ENCODE peak calls at places on chromosome 22, in nine cellular contexts. S, K, X, J, A, T, G, Z and V are unnamed samples.

GRCh38 chr22:32794449-32795213 is 6.9 kb upstream of the TIMP3 start:
- DNase-seq in S (no peak), K (no peak), X (no peak), J (no peak), A (no peak), T (peak; percentile 71), G (no peak), Z (no peak), V (no peak)

GRCh38 chr22:17672417-17672991 is 33.9 kb downstream of the BCL2L13 start:
- DNase-seq in S (no peak), K (no peak), X (no peak), J (no peak), A (no peak), T (no peak), G (no peak), Z (no peak), V (no peak)

GRCh38 chr22:27651486-27651885 is 150.1 kb downstream of the MN1 start:
- DNase-seq in S (no peak), K (no peak), X (peak; percentile 87), J (no peak), A (no peak), T (no peak), G (no peak), Z (no peak), V (no peak)

GRCh38 chr22:21043856-21044535 is 1.8 kb upstream of the LRRC74B start:
- DNase-seq in S (no peak), K (no peak), X (no peak), J (no peak), A (no peak), T (no peak), G (no peak), Z (no peak), V (no peak)

GRCh38 chr22:22961574-22961973 is 74.0 kb downstream of the IGLL5 start:
- DNase-seq in S (no peak), K (no peak), X (no peak), J (no peak), A (no peak), T (no peak), G (no peak), Z (no peak), V (no peak)

GRCh38 chr22:33380789-33381530 is 322.8 kb upstream of the SYN3 start:
- DNase-seq in S (peak; percentile 85), K (peak; percentile 80), X (no peak), J (no peak), A (no peak), T (no peak), G (no peak), Z (no peak), V (peak; percentile 44)

GRCh38 chr22:44892243-44892642 is 117.6 kb downstream of the PHF21B start:
- DNase-seq in S (no peak), K (no peak), X (no peak), J (no peak), A (no peak), T (no peak), G (no peak), Z (no peak), V (no peak)

GRCh38 chr22:43886231-43886630 is 5.6 kb downstream of the PNPLA5 start:
- DNase-seq in S (no peak), K (no peak), X (no peak), J (no peak), A (no peak), T (no peak), G (no peak), Z (no peak), V (no peak)

GRCh38 chr22:29315286-29316195 is at the start of gene RASL10A:
- DNase-seq in S (no peak), K (no peak), X (peak; percentile 52), J (no peak), A (no peak), T (no peak), G (no peak), Z (peak; percentile 38), V (no peak)
- H3K4me3 ChIP-seq in S (peak within 1 kb of the TSS; percentile 35), K (no peak within 1 kb of the TSS), X (peak within 1 kb of the TSS; percentile 8), J (peak within 1 kb of the TSS; percentile 57), A (no peak within 1 kb of the TSS), T (peak within 1 kb of the TSS; percentile 48), G (no peak within 1 kb of the TSS), Z (no peak within 1 kb of the TSS), V (no peak within 1 kb of the TSS)

GRCh38 chr22:25908755-25909154 is 166.8 kb downstream of the MYO18B start:
- DNase-seq in S (no peak), K (no peak), X (no peak), J (no peak), A (no peak), T (no peak), G (no peak), Z (no peak), V (no peak)
- H3K27ac ChIP-seq in S (no peak overlapping the region), K (no peak overlapping the region), X (no peak overlapping the region), J (no peak overlapping the region), A (no peak overlapping the region), T (no peak overlapping the region), G (no peak overlapping the region), Z (no peak overlapping the region), V (no peak overlapping the region)

GRCh38 chr22:48334971-48335370 is 1492.7 kb downstream of the BRD1 start:
- DNase-seq in S (no peak), K (no peak), X (no peak), J (no peak), A (no peak), T (no peak), G (no peak), Z (no peak), V (no peak)
- H3K4me3 ChIP-seq in S (no peak overlapping the region), K (no peak overlapping the region), X (no peak overlapping the region), J (no peak overlapping the region), A (no peak overlapping the region), T (no peak overlapping the region), G (no peak overlapping the region), Z (no peak overlapping the region), V (no peak overlapping the region)

GRCh38 chr22:40177738-40178416 is at the start of gene TNRC6B:
- DNase-seq in S (peak; percentile 98), K (peak; percentile 95), X (peak; percentile 84), J (peak; percentile 67), A (peak; percentile 63), T (peak; percentile 84), G (peak; percentile 67), Z (peak; percentile 85), V (peak; percentile 92)

GRCh38 chr22:40176921-40177737 is 596 bp upstream of the TNRC6B start:
- DNase-seq in S (peak; percentile 76), K (peak; percentile 64), X (no peak), J (no peak), A (peak; percentile 64), T (no peak), G (peak; percentile 65), Z (peak; percentile 60), V (no peak)

GRCh38 chr22:40178417-40179409 is 988 bp downstream of the TNRC6B start:
- DNase-seq in S (peak; percentile 59), K (peak; percentile 31), X (no peak), J (no peak), A (peak; percentile 16), T (peak; percentile 44), G (no peak), Z (peak; percentile 55), V (no peak)

GRCh38 chr22:40179535-40179934 is 1.8 kb downstream of the TNRC6B start:
- DNase-seq in S (no peak), K (no peak), X (no peak), J (no peak), A (no peak), T (no peak), G (no peak), Z (no peak), V (no peak)

GRCh38 chr22:40175571-40176105 is 2.1 kb upstream of the TNRC6B start:
- DNase-seq in S (no peak), K (no peak), X (no peak), J (no peak), A (no peak), T (no peak), G (no peak), Z (no peak), V (no peak)
- H3K27ac ChIP-seq in S (peak overlapping the region; percentile 92), K (no peak overlapping the region), X (no peak overlapping the region), J (peak overlapping the region; percentile 79), A (no peak overlapping the region), T (peak overlapping the region; percentile 44), G (peak overlapping the region; percentile 87), Z (no peak overlapping the region), V (no peak overlapping the region)